ENCODE peak calls at places on chromosome 16, in five cellular contexts. M is fibroblast of lung, S is WTC11, I is mesothelial cell of epicardium, K is MM.1S. Z is an unnamed sample.
A peak's percentile ranks its signal among the peaks of the same experiment; 100 is the strongest.

GRCh38 chr16:86383488-86384262 is 126.7 kb upstream of the FOXF1 start:
- DNase-seq in M (peak; percentile 94), S (no peak), K (no peak), I (no peak), Z (no peak)

GRCh38 chr16:89188064-89188441 is 12.3 kb downstream of the SLC22A31 start:
- DNase-seq in I (no peak), M (no peak), K (no peak), S (no peak), Z (no peak)

GRCh38 chr16:79519448-79519847 is 81.1 kb downstream of the MAF start:
- DNase-seq in M (no peak), I (no peak), S (no peak), K (peak; percentile 82), Z (no peak)

GRCh38 chr16:80704751-80705150 is 99.6 kb downstream of the CDYL2 start:
- DNase-seq in S (no peak), M (no peak), K (no peak), I (no peak), Z (no peak)

GRCh38 chr16:57589374-57589773 is 39.1 kb upstream of the ADGRG1 start:
- DNase-seq in M (no peak), S (no peak), K (no peak), I (no peak), Z (peak; percentile 8)

GRCh38 chr16:11597268-11597690 is 10.6 kb upstream of the LITAF start:
- DNase-seq in I (no peak), M (no peak), K (no peak), S (no peak), Z (no peak)

GRCh38 chr16:89001117-89002027 is 24.4 kb upstream of the CBFA2T3 start:
- DNase-seq in M (no peak), S (peak; percentile 52), I (peak; percentile 55), K (no peak), Z (no peak)

GRCh38 chr16:67537636-67538591 is 9.3 kb downstream of the RIPOR1 start:
- DNase-seq in I (peak; percentile 54), M (no peak), K (peak; percentile 36), S (peak; percentile 42), Z (no peak)

GRCh38 chr16:62829084-62829483 is 792.8 kb upstream of the CDH8 start:
- DNase-seq in S (no peak), I (no peak), M (no peak), K (no peak), Z (no peak)

GRCh38 chr16:85430523-85431381 is 182.4 kb upstream of the GSE1 start:
- DNase-seq in M (no peak), S (peak; percentile 23), I (peak; percentile 36), K (no peak), Z (no peak)

GRCh38 chr16:4769306-4769638 is 2.3 kb upstream of the ZNF500 start:
- DNase-seq in I (no peak), M (no peak), S (no peak), K (no peak), Z (no peak)

GRCh38 chr16:11583171-11583570 is 3.5 kb downstream of the LITAF start:
- DNase-seq in K (no peak), S (no peak), M (peak; percentile 33), I (no peak), Z (no peak)

GRCh38 chr16:71526111-71526998 is at the start of gene CHST4:
- DNase-seq in I (peak; percentile 48), S (peak; percentile 75), M (peak; percentile 25), K (no peak), Z (no peak)

GRCh38 chr16:85350973-85351372 is 238.7 kb upstream of the CIBAR2 start:
- DNase-seq in S (no peak), M (peak; percentile 96), K (no peak), I (peak; percentile 73), Z (peak; percentile 94)

GRCh38 chr16:65121870-65122723 is at the start of gene CDH11:
- DNase-seq in S (peak; percentile 70), M (peak; percentile 86), K (no peak), I (peak; percentile 76), Z (peak; percentile 40)

GRCh38 chr16:81560979-81561657 is 116.5 kb downstream of the CMIP start:
- DNase-seq in S (no peak), K (no peak), I (no peak), M (peak; percentile 33), Z (no peak)

GRCh38 chr16:69166221-69166833 is 20.6 kb upstream of the SNTB2 start:
- DNase-seq in K (no peak), S (no peak), M (peak; percentile 61), I (no peak), Z (peak; percentile 63)

GRCh38 chr16:27366687-27367462 is 35.1 kb upstream of the IL21R start:
- DNase-seq in S (no peak), M (no peak), I (no peak), K (no peak), Z (no peak)

GRCh38 chr16:89620406-89620841 is 7.0 kb downstream of the DPEP1 start:
- DNase-seq in M (no peak), I (no peak), S (no peak), K (no peak), Z (no peak)

GRCh38 chr16:68291227-68291626 is 19.5 kb downstream of the SLC7A6OS start:
- DNase-seq in M (no peak), S (no peak), K (no peak), I (no peak), Z (no peak)

GRCh38 chr16:56204836-56205235 is 13.5 kb downstream of the GNAO1 start:
- DNase-seq in M (no peak), K (no peak), I (no peak), S (no peak), Z (no peak)

GRCh38 chr16:53566568-53566967 is 63.6 kb upstream of the AKTIP start:
- DNase-seq in M (no peak), I (no peak), S (no peak), K (no peak), Z (no peak)

GRCh38 chr16:27315333-27316037 is 1.7 kb downstream of the IL4R start:
- DNase-seq in K (no peak), S (peak; percentile 19), M (peak; percentile 36), I (no peak), Z (no peak)

GRCh38 chr16:75279277-75279676 is 27.9 kb upstream of the BCAR1 start:
- DNase-seq in I (no peak), K (no peak), S (no peak), M (no peak), Z (no peak)
- TF ChIP-seq CTCF in I (no peak), K (no peak), S (no peak), M (no peak), Z (no peak)

GRCh38 chr16:21727344-21727743 is 63.6 kb downstream of the OTOA start:
- DNase-seq in I (no peak), S (no peak), K (no peak), M (no peak), Z (no peak)
- TF ChIP-seq CTCF in I (no peak), S (no peak), K (no peak), M (no peak), Z (no peak)

GRCh38 chr16:1428511-1428910 is 2.4 kb upstream of the PERCC1 start:
- DNase-seq in M (no peak), I (no peak), S (peak; percentile 77), K (no peak), Z (no peak)
- TF ChIP-seq CTCF in M (peak; percentile 23), I (no peak), S (no peak), K (no peak), Z (no peak)

GRCh38 chr16:54957403-54957802 is 26.7 kb downstream of the IRX5 start:
- DNase-seq in S (peak; percentile 61), I (no peak), K (peak; percentile 50), M (no peak), Z (no peak)
- TF ChIP-seq CTCF in S (peak; percentile 61), I (peak; percentile 54), K (peak; percentile 51), M (peak; percentile 33), Z (peak; percentile 26)

GRCh38 chr16:28823291-28823718 is 506 bp downstream of the ATXN2L start:
- DNase-seq in S (peak; percentile 32), I (peak; percentile 59), M (no peak), K (no peak), Z (no peak)

GRCh38 chr16:28824548-28824973 is 1.8 kb downstream of the ATXN2L start:
- DNase-seq in I (no peak), S (no peak), K (no peak), M (no peak), Z (no peak)

GRCh38 chr16:28823719-28824547 is 1.1 kb downstream of the ATXN2L start:
- DNase-seq in S (peak; percentile 98), M (peak; percentile 98), K (peak; percentile 94), I (peak; percentile 96), Z (peak; percentile 98)

GRCh38 chr16:28822520-28823290 is at the start of gene ATXN2L:
- DNase-seq in I (peak; percentile 89), K (peak; percentile 97), M (peak; percentile 97), S (peak; percentile 82), Z (peak; percentile 93)

DNA sequence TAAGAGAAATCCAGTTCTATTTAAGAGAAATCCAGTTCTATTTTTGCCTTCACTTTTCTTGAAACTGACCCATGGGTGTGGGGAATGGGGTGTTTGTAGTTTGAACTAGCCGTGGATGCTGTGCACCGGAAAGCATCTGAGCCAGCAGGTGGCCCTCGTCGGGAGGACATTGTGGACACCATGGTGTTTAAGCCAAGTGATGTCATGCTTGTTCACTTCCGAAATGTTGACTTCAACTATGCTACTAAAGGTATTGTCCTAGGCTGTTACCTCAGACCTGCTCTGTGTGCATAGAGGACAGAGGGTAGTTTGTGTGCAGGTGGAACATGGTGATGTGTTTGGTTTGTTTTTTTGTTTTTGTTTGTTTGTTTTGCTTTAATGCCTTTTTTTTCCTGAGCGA is 3.3 kb downstream of the ATXN2L start:
- DNase-seq in I (no peak), K (no peak), M (no peak), S (no peak), Z (no peak)
- TF ChIP-seq CTCF in I (no peak), K (no peak), M (peak; percentile 16), S (no peak), Z (no peak)

GRCh38 chr16:49490321-49490705 is 116.7 kb downstream of the C16orf78 start:
- DNase-seq in S (no peak), K (no peak), M (no peak), I (no peak), Z (no peak)

GRCh38 chr16:49488336-49488735 is 114.7 kb downstream of the C16orf78 start:
- DNase-seq in S (no peak), I (no peak), M (no peak), K (no peak), Z (no peak)

GRCh38 chr16:49491111-49491670 is 117.6 kb downstream of the C16orf78 start:
- DNase-seq in K (no peak), M (no peak), I (no peak), S (no peak), Z (no peak)

GRCh38 chr16:49488740-49489525 is 115.3 kb downstream of the C16orf78 start:
- DNase-seq in K (no peak), M (no peak), S (no peak), I (no peak), Z (no peak)

DNA sequence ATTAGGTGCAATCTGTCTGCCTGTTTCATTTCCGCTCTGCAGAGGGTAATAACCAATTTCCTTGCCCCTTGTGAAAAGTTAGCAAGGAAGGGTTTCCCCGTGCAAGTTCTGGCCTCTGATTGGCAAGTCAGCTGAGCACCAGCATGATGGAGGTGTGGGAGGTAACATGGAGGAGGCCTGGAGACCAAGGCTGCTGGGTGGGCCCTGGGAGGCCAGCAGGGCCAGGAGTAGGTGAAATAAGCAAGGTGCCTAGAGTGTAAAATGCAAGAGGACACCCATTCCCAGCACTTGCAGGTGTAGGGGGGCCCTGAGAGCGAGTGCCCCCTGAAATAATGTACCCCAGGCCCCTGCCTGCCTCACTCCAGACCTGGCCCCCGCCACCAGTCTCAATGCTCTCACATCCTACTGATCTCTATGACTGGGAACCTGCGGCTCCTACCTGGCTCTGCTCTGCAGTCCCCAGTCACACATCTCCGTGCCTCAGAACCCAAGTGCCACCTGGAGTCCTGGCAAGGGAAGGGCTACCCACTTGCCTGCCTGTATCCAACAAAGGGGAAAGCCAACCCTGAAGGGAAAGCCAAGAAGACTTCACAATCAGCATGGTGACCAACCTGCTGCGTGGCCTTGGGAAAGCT is 116.2 kb downstream of the C16orf78 start:
- DNase-seq in I (no peak), M (no peak), K (no peak), S (no peak), Z (no peak)
- TF ChIP-seq CTCF in I (no peak), M (no peak), K (peak; percentile 32), S (no peak), Z (no peak)